ENCODE peak calls at places on chromosomes 4 and X, in six cellular contexts. E is upper lobe of right lung, X is foreskin fibroblast, L is body of pancreas, R is kidney epithelial cell, Q is thyroid gland. J is an unnamed sample.

GRCh38 chr4:46274717-46275116 is 115.2 kb downstream of the GABRA2 start:
- DNase-seq in L (no peak), R (no peak), Q (no peak), E (no peak), X (no peak), J (no peak)

GRCh38 chrX:2879670-2880069 is 49.5 kb downstream of the ARSD start:
- DNase-seq in R (no peak), X (no peak), Q (no peak), L (no peak), E (no peak), J (no peak)

GRCh38 chrX:40104649-40105015 is 6.9 kb upstream of the BCOR start:
- DNase-seq in L (peak; percentile 55), R (no peak), Q (peak; percentile 54), X (peak; percentile 67), E (peak; percentile 76), J (no peak)

GRCh38 chr4:142420461-142421095 is 425.5 kb downstream of the INPP4B start:
- DNase-seq in E (no peak), X (no peak), R (no peak), L (no peak), Q (no peak), J (no peak)

GRCh38 chr4:118281611-118282442 is 71.0 kb downstream of the PRSS12 start:
- DNase-seq in Q (peak; percentile 70), E (no peak), L (peak; percentile 40), R (no peak), X (peak; percentile 52), J (no peak)

GRCh38 chr4:156948133-156948532 is 23.5 kb downstream of the PDGFC start:
- DNase-seq in E (no peak), L (no peak), Q (peak; percentile 51), R (no peak), X (no peak), J (no peak)

GRCh38 chr4:24774452-24774851 is 20.9 kb upstream of the SOD3 start:
- DNase-seq in L (no peak), E (no peak), X (no peak), Q (no peak), R (no peak), J (no peak)

GRCh38 chr4:184782731-184783472 is 42.9 kb downstream of the ACSL1 start:
- DNase-seq in Q (no peak), E (no peak), L (no peak), R (no peak), X (no peak), J (no peak)

GRCh38 chrX:32293962-32294708 is 917.2 kb downstream of the DMD start:
- DNase-seq in X (no peak), L (no peak), Q (no peak), R (no peak), E (no peak), J (no peak)

GRCh38 chr4:128427832-128428366 is 140.3 kb upstream of the PGRMC2 start:
- DNase-seq in E (peak; percentile 70), Q (peak; percentile 65), R (peak; percentile 82), X (peak; percentile 59), L (peak; percentile 74), J (no peak)

GRCh38 chrX:115337735-115338134 is 48.2 kb downstream of the LUZP4 start:
- DNase-seq in Q (no peak), E (no peak), R (no peak), X (peak; percentile 57), L (no peak), J (no peak)

GRCh38 chrX:1400049-1400448 is 8.1 kb upstream of the SLC25A6 start:
- DNase-seq in X (no peak), Q (no peak), E (peak; percentile 45), L (no peak), R (no peak), J (no peak)

GRCh38 chr4:41281038-41281634 is 24.4 kb downstream of the UCHL1 start:
- DNase-seq in X (peak; percentile 61), Q (peak; percentile 25), R (no peak), L (peak; percentile 38), E (no peak), J (no peak)

GRCh38 chrX:24990585-24990984 is 25.2 kb downstream of the ARX start:
- DNase-seq in E (no peak), X (no peak), Q (no peak), L (no peak), R (no peak), J (no peak)

GRCh38 chrX:21745756-21746155 is 12.2 kb downstream of the SMPX start:
- DNase-seq in E (no peak), X (no peak), L (peak; percentile 48), R (no peak), Q (peak; percentile 50), J (peak; percentile 4)

GRCh38 chrX:123830309-123830708 is 29.5 kb upstream of the XIAP start:
- DNase-seq in L (no peak), X (no peak), E (peak; percentile 71), R (peak; percentile 94), Q (peak; percentile 85), J (no peak)

GRCh38 chrX:155956099-155956498 is 41.4 kb upstream of the IL9R start:
- DNase-seq in E (no peak), L (no peak), Q (peak; percentile 17), R (no peak), X (no peak), J (no peak)

GRCh38 chr4:94285666-94286065 is 57.0 kb downstream of the HPGDS start:
- DNase-seq in Q (no peak), E (no peak), X (no peak), R (no peak), L (no peak), J (no peak)

GRCh38 chr4:26787461-26788340 is 72.9 kb upstream of the STIM2 start:
- DNase-seq in Q (peak; percentile 28), L (peak; percentile 51), E (no peak), X (peak; percentile 34), R (peak; percentile 55), J (no peak)

GRCh38 chr4:95087657-95088455 is 330.1 kb downstream of the BMPR1B start:
- DNase-seq in R (no peak), L (no peak), E (no peak), Q (no peak), X (no peak), J (no peak)

GRCh38 chr4:74223801-74224200 is 65.9 kb downstream of the MTHFD2L start:
- DNase-seq in X (peak; percentile 65), Q (no peak), E (no peak), L (no peak), R (no peak), J (no peak)

GRCh38 chr4:64940698-64941097 is 531.4 kb upstream of the TECRL start:
- DNase-seq in R (peak; percentile 51), L (no peak), E (no peak), Q (no peak), X (no peak), J (no peak)

GRCh38 chrX:139803224-139803623 is 95.3 kb upstream of the MCF2 start:
- DNase-seq in Q (peak; percentile 1), R (no peak), X (no peak), E (no peak), L (no peak), J (no peak)

GRCh38 chr4:168569066-168569908 is 72.4 kb downstream of the PALLD start:
- DNase-seq in R (no peak), L (peak; percentile 52), X (no peak), E (no peak), Q (peak; percentile 28), J (no peak)

GRCh38 chr4:176660561-176660960 is 132.2 kb downstream of the VEGFC start:
- DNase-seq in E (no peak), R (no peak), L (no peak), X (no peak), Q (no peak), J (no peak)

DNA sequence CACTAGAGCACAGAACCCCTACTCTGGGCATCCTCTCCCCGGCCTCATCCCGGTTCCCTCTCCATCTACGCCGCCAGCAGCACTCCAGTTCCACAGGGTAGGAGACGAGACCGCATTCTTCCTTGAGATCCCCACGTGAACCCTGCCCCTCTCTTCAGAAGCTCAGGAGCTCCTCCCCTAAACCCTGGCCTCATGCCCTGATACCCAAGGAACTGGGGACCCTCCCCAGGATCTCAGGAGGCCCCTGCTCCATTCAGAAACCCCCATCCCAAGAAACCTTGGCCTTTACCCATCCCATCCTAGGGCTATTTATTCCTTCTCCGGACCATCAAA is 1.1 kb downstream of the PRICKLE3 start:
- DNase-seq in X (no peak), L (no peak), E (no peak), R (no peak), Q (no peak), J (no peak)
- H3K4me3 ChIP-seq in X (peak overlapping the region; percentile 68), L (no peak overlapping the region), E (peak overlapping the region; percentile 57), R (peak overlapping the region; percentile 35), Q (no peak overlapping the region), J (peak overlapping the region; percentile 37)

DNA sequence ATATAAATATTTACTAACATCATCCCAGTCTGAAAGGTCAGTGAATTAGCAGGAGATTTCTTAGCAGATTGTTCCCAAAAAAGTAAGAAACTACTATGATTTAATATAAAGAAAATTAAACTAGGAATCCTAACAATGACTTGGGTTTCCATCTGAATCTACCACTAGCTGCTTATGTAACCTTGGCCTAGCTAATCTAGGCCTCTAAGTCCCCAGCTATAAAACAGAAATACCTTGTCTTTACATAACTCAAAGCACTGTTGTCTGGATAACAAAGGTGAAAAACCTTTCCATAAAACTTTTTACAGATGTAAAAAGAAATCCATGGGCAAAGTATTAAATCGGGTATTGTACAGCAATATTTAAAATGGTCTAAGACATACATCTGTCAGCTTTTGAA is 3.0 kb downstream of the FBXL5 start:
- DNase-seq in Q (no peak), X (no peak), L (no peak), E (no peak), R (no peak), J (no peak)
- H3K4me3 ChIP-seq in Q (no peak overlapping the region), X (peak overlapping the region; percentile 7), L (no peak overlapping the region), E (no peak overlapping the region), R (no peak overlapping the region), J (no peak overlapping the region)

DNA sequence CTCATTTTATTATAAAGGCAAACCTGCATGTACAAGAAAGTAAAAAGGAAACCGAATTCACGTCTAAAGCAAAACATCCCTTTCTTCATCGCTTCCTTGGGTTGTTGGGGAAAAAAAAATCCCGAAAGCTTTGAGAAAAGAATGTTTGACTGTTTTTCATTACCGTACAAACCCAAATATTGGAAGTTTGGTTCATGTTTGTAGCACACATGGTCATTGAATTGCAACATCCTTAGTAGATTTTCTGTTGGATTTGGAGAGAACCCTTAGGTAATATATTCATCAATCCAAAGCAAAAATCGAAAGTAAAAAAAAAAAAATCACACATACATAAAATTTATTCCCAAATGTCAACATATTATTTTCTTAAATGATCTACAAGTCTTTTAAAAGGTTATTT is 420.3 kb downstream of the MAPK10 start:
- DNase-seq in X (no peak), E (no peak), R (no peak), Q (no peak), L (no peak), J (no peak)
- H3K4me3 ChIP-seq in X (peak overlapping the region; percentile 30), E (no peak overlapping the region), R (no peak overlapping the region), Q (no peak overlapping the region), L (no peak overlapping the region), J (no peak overlapping the region)

DNA sequence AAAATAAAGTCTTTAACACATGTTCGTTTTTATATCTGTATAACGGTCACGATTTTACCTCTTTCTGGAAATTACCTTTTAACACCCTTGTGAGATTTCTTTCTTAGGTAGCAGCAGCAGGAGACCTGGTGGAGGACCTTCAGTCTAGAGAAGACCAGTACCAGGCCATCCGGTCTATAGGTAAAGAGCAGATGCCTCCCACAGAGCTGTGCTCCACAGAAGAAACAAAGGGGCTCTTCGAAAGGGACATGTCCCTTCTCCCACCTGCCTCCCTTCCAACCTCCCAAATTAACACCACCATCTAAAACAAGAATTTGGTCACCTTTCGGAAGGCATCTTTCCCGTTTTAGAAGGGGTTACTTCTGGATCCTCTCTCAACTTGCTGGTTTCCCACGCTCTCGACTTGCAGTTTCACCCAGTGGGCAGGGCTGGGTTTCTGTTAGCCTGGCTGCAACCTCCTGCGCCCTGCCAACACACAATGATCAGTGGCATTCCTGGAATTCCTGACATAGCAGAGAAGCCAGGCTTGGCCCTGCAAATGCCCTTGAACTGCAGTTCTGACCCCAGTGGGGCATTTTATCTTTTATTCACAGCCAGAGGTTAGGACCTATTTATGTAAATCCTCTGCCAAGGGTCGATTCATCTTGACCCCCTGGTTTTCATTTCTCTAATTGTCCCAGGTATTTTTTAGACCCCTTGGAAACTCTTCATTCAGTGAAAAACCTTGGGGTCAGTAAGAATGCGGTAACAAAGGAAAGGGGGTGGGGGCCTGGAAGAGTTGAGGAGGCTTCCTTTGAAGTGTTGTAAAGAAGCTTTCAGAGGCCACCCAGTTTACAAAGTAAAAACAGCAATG is 217.8 kb downstream of the ZNF674 start:
- DNase-seq in Q (peak; percentile 85), L (peak; percentile 45), X (peak; percentile 37), E (peak; percentile 68), R (peak; percentile 64), J (no peak)
- H3K4me3 ChIP-seq in Q (no peak overlapping the region), L (no peak overlapping the region), X (no peak overlapping the region), E (no peak overlapping the region), R (peak overlapping the region; percentile 22), J (no peak overlapping the region)